ENCODE peak calls at places on chromosomes 6 and 20, in eight cellular contexts. One of them, this sample, is unnamed.

GRCh38 chr20:37598101-37598530 is 70.4 kb upstream of the BLCAP start:
- DNase-seq in HCT116: no peak
- DNase-seq in GM23248: no peak
- DNase-seq in neural progenitor cell: peak
- DNase-seq in hepatocyte: peak
- DNase-seq in OCI-LY7: no peak
- DNase-seq in MM.1S: no peak
- DNase-seq in GM23338: peak
- DNase-seq in this sample: no peak

GRCh38 chr6:48764261-48764660 is 653.3 kb upstream of the PTCHD4 start:
- DNase-seq in hepatocyte: no peak
- DNase-seq in GM23248: no peak
- DNase-seq in OCI-LY7: no peak
- DNase-seq in GM23338: no peak
- DNase-seq in MM.1S: no peak
- DNase-seq in neural progenitor cell: no peak
- DNase-seq in HCT116: no peak
- DNase-seq in this sample: no peak

GRCh38 chr20:10225439-10226080 is 6.9 kb downstream of the SNAP25 start:
- DNase-seq in GM23248: peak
- DNase-seq in HCT116: no peak
- DNase-seq in hepatocyte: peak
- DNase-seq in neural progenitor cell: peak
- DNase-seq in MM.1S: peak
- DNase-seq in OCI-LY7: peak
- DNase-seq in GM23338: peak
- DNase-seq in this sample: peak

GRCh38 chr6:146850238-146850896 is 251.6 kb downstream of the ADGB start:
- DNase-seq in MM.1S: no peak
- DNase-seq in GM23248: peak
- DNase-seq in neural progenitor cell: no peak
- DNase-seq in OCI-LY7: no peak
- DNase-seq in HCT116: no peak
- DNase-seq in GM23338: no peak
- DNase-seq in hepatocyte: no peak
- DNase-seq in this sample: peak

GRCh38 chr20:37516697-37517370 is 4.2 kb upstream of the NNAT start:
- DNase-seq in neural progenitor cell: no peak
- DNase-seq in MM.1S: no peak
- DNase-seq in HCT116: no peak
- DNase-seq in GM23248: no peak
- DNase-seq in hepatocyte: peak
- DNase-seq in OCI-LY7: no peak
- DNase-seq in GM23338: no peak
- DNase-seq in this sample: peak

GRCh38 chr20:54624701-54625472 is 149.5 kb downstream of the DOK5 start:
- DNase-seq in OCI-LY7: no peak
- DNase-seq in hepatocyte: peak
- DNase-seq in HCT116: no peak
- DNase-seq in MM.1S: no peak
- DNase-seq in GM23338: no peak
- DNase-seq in neural progenitor cell: peak
- DNase-seq in GM23248: no peak
- DNase-seq in this sample: no peak

GRCh38 chr20:48877299-48877698 is 44.2 kb upstream of the ARFGEF2 start:
- DNase-seq in HCT116: no peak
- DNase-seq in GM23338: peak
- DNase-seq in MM.1S: no peak
- DNase-seq in OCI-LY7: peak
- DNase-seq in neural progenitor cell: no peak
- DNase-seq in GM23248: peak
- DNase-seq in hepatocyte: no peak
- DNase-seq in this sample: no peak

GRCh38 chr20:62668441-62669027 is 26.2 kb downstream of the SLCO4A1 start:
- DNase-seq in GM23338: peak
- DNase-seq in OCI-LY7: peak
- DNase-seq in HCT116: peak
- DNase-seq in hepatocyte: peak
- DNase-seq in neural progenitor cell: peak
- DNase-seq in GM23248: peak
- DNase-seq in MM.1S: no peak
- DNase-seq in this sample: peak

GRCh38 chr20:9417665-9418064 is 96.7 kb upstream of the LAMP5 start:
- DNase-seq in MM.1S: no peak
- DNase-seq in GM23248: peak
- DNase-seq in hepatocyte: no peak
- DNase-seq in HCT116: no peak
- DNase-seq in GM23338: no peak
- DNase-seq in neural progenitor cell: no peak
- DNase-seq in OCI-LY7: no peak
- DNase-seq in this sample: peak

GRCh38 chr20:19932170-19932667 is 84.9 kb upstream of the NAA20 start:
- DNase-seq in GM23248: peak
- DNase-seq in neural progenitor cell: no peak
- DNase-seq in MM.1S: no peak
- DNase-seq in OCI-LY7: no peak
- DNase-seq in GM23338: no peak
- DNase-seq in hepatocyte: peak
- DNase-seq in HCT116: no peak
- DNase-seq in this sample: no peak

GRCh38 chr6:46078294-46078693 is 51.5 kb upstream of the ENPP4 start:
- DNase-seq in GM23248: no peak
- DNase-seq in OCI-LY7: no peak
- DNase-seq in HCT116: no peak
- DNase-seq in neural progenitor cell: no peak
- DNase-seq in hepatocyte: no peak
- DNase-seq in GM23338: no peak
- DNase-seq in MM.1S: no peak
- DNase-seq in this sample: no peak

GRCh38 chr6:636488-636887 is 20.4 kb downstream of the HUS1B start:
- DNase-seq in neural progenitor cell: no peak
- DNase-seq in hepatocyte: no peak
- DNase-seq in GM23338: no peak
- DNase-seq in OCI-LY7: no peak
- DNase-seq in MM.1S: no peak
- DNase-seq in GM23248: no peak
- DNase-seq in HCT116: no peak
- DNase-seq in this sample: no peak

GRCh38 chr20:56689318-56689717 is 60.2 kb downstream of the TFAP2C start:
- DNase-seq in hepatocyte: no peak
- DNase-seq in OCI-LY7: no peak
- DNase-seq in GM23248: peak
- DNase-seq in HCT116: no peak
- DNase-seq in neural progenitor cell: no peak
- DNase-seq in GM23338: peak
- DNase-seq in MM.1S: no peak
- DNase-seq in this sample: peak

GRCh38 chr20:43870484-43870883 is 44.2 kb upstream of the TOX2 start:
- DNase-seq in MM.1S: no peak
- DNase-seq in HCT116: no peak
- DNase-seq in GM23248: peak
- DNase-seq in GM23338: no peak
- DNase-seq in OCI-LY7: no peak
- DNase-seq in hepatocyte: no peak
- DNase-seq in neural progenitor cell: no peak
- DNase-seq in this sample: peak

GRCh38 chr20:19628570-19629134 is 129.4 kb upstream of the RIN2 start:
- DNase-seq in MM.1S: peak
- DNase-seq in HCT116: peak
- DNase-seq in OCI-LY7: peak
- DNase-seq in neural progenitor cell: peak
- DNase-seq in GM23338: peak
- DNase-seq in hepatocyte: peak
- DNase-seq in GM23248: peak
- DNase-seq in this sample: peak

GRCh38 chr6:45900808-45901752 is 114.6 kb downstream of the CLIC5 start:
- DNase-seq in hepatocyte: peak
- DNase-seq in HCT116: no peak
- DNase-seq in GM23248: peak
- DNase-seq in MM.1S: no peak
- DNase-seq in OCI-LY7: no peak
- DNase-seq in GM23338: peak
- DNase-seq in neural progenitor cell: peak
- DNase-seq in this sample: no peak

GRCh38 chr6:89339565-89339964 is 13.0 kb downstream of the UBE2J1 start:
- DNase-seq in neural progenitor cell: no peak
- DNase-seq in HCT116: no peak
- DNase-seq in OCI-LY7: no peak
- DNase-seq in hepatocyte: no peak
- DNase-seq in GM23248: no peak
- DNase-seq in MM.1S: no peak
- DNase-seq in GM23338: no peak
- DNase-seq in this sample: no peak

GRCh38 chr6:48111143-48111506 is at the start of gene PTCHD4:
- DNase-seq in GM23338: peak
- DNase-seq in MM.1S: no peak
- DNase-seq in OCI-LY7: no peak
- DNase-seq in GM23248: peak
- DNase-seq in neural progenitor cell: peak
- DNase-seq in hepatocyte: no peak
- DNase-seq in HCT116: peak
- DNase-seq in this sample: peak

DNA sequence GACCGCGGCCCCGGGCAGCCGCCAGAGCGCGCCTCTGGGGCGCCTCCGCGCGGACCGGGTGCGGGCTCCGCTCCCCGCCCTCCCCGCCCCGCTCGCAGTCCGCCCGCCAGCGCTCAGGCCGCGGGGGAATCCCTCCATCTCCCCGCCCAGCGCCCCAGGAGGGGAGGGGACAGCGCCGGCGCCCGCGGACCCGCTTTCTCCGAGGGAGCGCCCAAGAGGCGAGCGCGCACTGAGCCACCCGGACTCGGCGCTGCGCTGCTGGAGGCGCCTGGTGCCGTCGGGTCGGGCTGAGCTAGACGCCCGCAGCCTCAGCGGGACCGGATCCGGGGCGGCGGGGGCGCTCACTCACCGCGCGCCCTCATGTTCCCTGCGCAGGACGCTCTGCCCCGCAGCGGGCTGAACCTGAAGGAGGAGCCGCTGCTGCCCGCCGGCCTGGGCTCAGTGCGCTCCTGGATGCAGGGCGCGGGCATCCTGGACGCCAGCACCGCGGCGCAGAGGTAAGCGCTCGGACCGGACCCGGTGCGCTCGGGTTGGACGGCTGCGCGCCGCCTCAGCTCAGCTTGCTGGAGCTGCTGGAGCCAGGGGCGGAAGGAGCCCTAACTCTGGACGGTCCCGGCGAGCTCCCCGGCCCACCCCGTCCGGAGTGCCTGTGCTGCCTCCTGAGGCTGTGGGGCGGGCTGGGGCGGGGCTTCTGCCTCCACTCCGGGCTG is 861 bp downstream of the EBF4 start:
- DNase-seq in GM23248: peak
- DNase-seq in neural progenitor cell: peak
- DNase-seq in hepatocyte: peak
- DNase-seq in HCT116: no peak
- DNase-seq in GM23338: peak
- DNase-seq in MM.1S: peak
- DNase-seq in OCI-LY7: no peak
- DNase-seq in this sample: no peak
- H3K4me3 ChIP-seq in GM23248: no peak
- H3K4me3 ChIP-seq in neural progenitor cell: peak
- H3K4me3 ChIP-seq in hepatocyte: no peak
- H3K4me3 ChIP-seq in HCT116: peak
- H3K4me3 ChIP-seq in GM23338: peak
- H3K4me3 ChIP-seq in MM.1S: peak
- H3K4me3 ChIP-seq in OCI-LY7: no peak
- H3K4me3 ChIP-seq in this sample: no peak

DNA sequence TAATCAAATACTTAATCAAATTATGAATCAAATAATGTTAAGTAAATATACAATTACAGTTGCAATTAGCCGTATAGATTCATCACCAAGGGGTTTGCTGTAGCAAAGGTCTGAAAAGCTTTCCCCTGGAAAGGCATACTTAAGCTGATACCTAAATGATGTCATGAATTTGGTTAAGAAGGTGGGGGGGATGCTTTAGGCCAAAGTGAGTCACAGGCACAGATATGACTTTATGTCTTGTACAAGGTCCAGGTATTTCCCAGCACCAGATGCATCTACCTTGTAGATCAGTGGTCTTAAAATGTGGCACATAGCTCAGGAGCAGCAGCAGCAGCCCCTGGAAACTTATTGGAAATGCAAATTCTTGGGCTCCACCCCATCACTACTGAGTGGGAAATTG is 557.3 kb upstream of the CDH4 start:
- DNase-seq in hepatocyte: no peak
- DNase-seq in MM.1S: no peak
- DNase-seq in neural progenitor cell: no peak
- DNase-seq in GM23338: no peak
- DNase-seq in GM23248: peak
- DNase-seq in HCT116: no peak
- DNase-seq in OCI-LY7: no peak
- DNase-seq in this sample: no peak
- TF ChIP-seq EZH2phosphoT487 in hepatocyte: no peak
- TF ChIP-seq EZH2phosphoT487 in MM.1S: no peak
- TF ChIP-seq EZH2phosphoT487 in neural progenitor cell: no peak
- TF ChIP-seq EZH2phosphoT487 in GM23338: no peak
- TF ChIP-seq EZH2phosphoT487 in GM23248: no peak
- TF ChIP-seq EZH2phosphoT487 in HCT116: no peak
- TF ChIP-seq EZH2phosphoT487 in OCI-LY7: no peak
- TF ChIP-seq EZH2phosphoT487 in this sample: no peak

GRCh38 chr20:50762435-50763201 is 31.2 kb downstream of the PARD6B start:
- DNase-seq in HCT116: no peak
- DNase-seq in MM.1S: no peak
- DNase-seq in OCI-LY7: no peak
- DNase-seq in neural progenitor cell: no peak
- DNase-seq in hepatocyte: peak
- DNase-seq in GM23338: no peak
- DNase-seq in GM23248: peak
- DNase-seq in this sample: peak
- H3K4me3 ChIP-seq in HCT116: peak
- H3K4me3 ChIP-seq in MM.1S: no peak
- H3K4me3 ChIP-seq in OCI-LY7: no peak
- H3K4me3 ChIP-seq in neural progenitor cell: no peak
- H3K4me3 ChIP-seq in hepatocyte: no peak
- H3K4me3 ChIP-seq in GM23338: no peak
- H3K4me3 ChIP-seq in GM23248: peak
- H3K4me3 ChIP-seq in this sample: peak

GRCh38 chr6:108944058-108944457 is 95.8 kb downstream of the ARMC2 start:
- DNase-seq in HCT116: no peak
- DNase-seq in neural progenitor cell: no peak
- DNase-seq in MM.1S: no peak
- DNase-seq in GM23248: no peak
- DNase-seq in OCI-LY7: peak
- DNase-seq in GM23338: no peak
- DNase-seq in hepatocyte: no peak
- DNase-seq in this sample: no peak

GRCh38 chr6:108942556-108943492 is 94.6 kb downstream of the ARMC2 start:
- DNase-seq in neural progenitor cell: no peak
- DNase-seq in GM23248: no peak
- DNase-seq in MM.1S: peak
- DNase-seq in GM23338: no peak
- DNase-seq in OCI-LY7: peak
- DNase-seq in HCT116: no peak
- DNase-seq in hepatocyte: no peak
- DNase-seq in this sample: no peak

GRCh38 chr6:108946695-108947094 is 98.5 kb downstream of the ARMC2 start:
- DNase-seq in OCI-LY7: no peak
- DNase-seq in HCT116: no peak
- DNase-seq in hepatocyte: no peak
- DNase-seq in neural progenitor cell: no peak
- DNase-seq in GM23248: peak
- DNase-seq in GM23338: no peak
- DNase-seq in MM.1S: no peak
- DNase-seq in this sample: no peak

GRCh38 chr6:108945686-108946158 is 97.5 kb downstream of the ARMC2 start:
- DNase-seq in neural progenitor cell: no peak
- DNase-seq in GM23338: peak
- DNase-seq in MM.1S: no peak
- DNase-seq in HCT116: no peak
- DNase-seq in OCI-LY7: no peak
- DNase-seq in GM23248: peak
- DNase-seq in hepatocyte: no peak
- DNase-seq in this sample: no peak

GRCh38 chr6:108944707-108945685 is 96.8 kb downstream of the ARMC2 start:
- DNase-seq in GM23248: peak
- DNase-seq in OCI-LY7: no peak
- DNase-seq in MM.1S: no peak
- DNase-seq in GM23338: no peak
- DNase-seq in HCT116: no peak
- DNase-seq in neural progenitor cell: no peak
- DNase-seq in hepatocyte: peak
- DNase-seq in this sample: no peak
- TF ChIP-seq EZH2phosphoT487 in GM23248: no peak
- TF ChIP-seq EZH2phosphoT487 in OCI-LY7: no peak
- TF ChIP-seq EZH2phosphoT487 in MM.1S: no peak
- TF ChIP-seq EZH2phosphoT487 in GM23338: no peak
- TF ChIP-seq EZH2phosphoT487 in HCT116: no peak
- TF ChIP-seq EZH2phosphoT487 in neural progenitor cell: no peak
- TF ChIP-seq EZH2phosphoT487 in hepatocyte: no peak
- TF ChIP-seq EZH2phosphoT487 in this sample: no peak

This sample was measured in PC-3.